ENCODE peak calls at places on chromosomes 2 and 18, in seven cellular contexts. P is GM12878, X is K562, H is SK-N-SH, Q is endothelial cell of umbilical vein, L is HepG2, T is H1. A is an unnamed sample.

GRCh38 chr2:215275819-215276218 is 36.0 kb upstream of the ATIC start:
- DNase-seq in Q (no peak), T (no peak), P (no peak), H (no peak), L (no peak), X (no peak), A (no peak)

GRCh38 chr2:159116922-159117321 is 148.5 kb downstream of the TANC1 start:
- DNase-seq in T (peak), Q (no peak), X (no peak), L (no peak), P (no peak), H (no peak), A (no peak)

GRCh38 chr2:85886141-85886540 is 2.6 kb downstream of the ST3GAL5 start:
- DNase-seq in H (no peak), L (no peak), T (no peak), Q (no peak), X (no peak), P (no peak), A (no peak)

GRCh38 chr2:20557635-20558034 is 93.3 kb downstream of the HS1BP3 start:
- DNase-seq in Q (no peak), X (no peak), L (no peak), H (no peak), P (no peak), T (no peak), A (no peak)

GRCh38 chr2:23940262-23940975 is at the start of gene UBXN2A:
- DNase-seq in Q (peak), P (no peak), X (peak), T (peak), H (peak), L (peak), A (peak)

GRCh38 chr18:49023281-49023937 is 72.6 kb upstream of the SMAD7 start:
- DNase-seq in L (no peak), Q (no peak), H (no peak), X (no peak), T (no peak), P (no peak), A (no peak)

GRCh38 chr2:171972329-171972982 is 27.3 kb upstream of the METAP1D start:
- DNase-seq in L (no peak), T (no peak), X (no peak), P (no peak), H (no peak), Q (peak), A (no peak)

GRCh38 chr18:21242141-21243040 is at the start of gene GREB1L:
- DNase-seq in T (peak), L (peak), P (no peak), X (no peak), H (peak), Q (peak), A (peak)

GRCh38 chr2:3545788-3546478 is 12.2 kb downstream of the RNASEH1 start:
- DNase-seq in T (no peak), H (no peak), Q (no peak), X (no peak), P (no peak), L (no peak), A (no peak)

GRCh38 chr2:113167115-113167932 is 6.4 kb upstream of the PSD4 start:
- DNase-seq in T (peak), X (no peak), P (no peak), Q (no peak), H (no peak), L (peak), A (no peak)

GRCh38 chr2:172596776-172597175 is 40.9 kb downstream of the PDK1 start:
- DNase-seq in L (no peak), H (no peak), T (no peak), X (no peak), P (peak), Q (no peak), A (no peak)

GRCh38 chr2:15577071-15577706 is 14.5 kb upstream of the DDX1 start:
- DNase-seq in Q (peak), H (peak), X (peak), L (peak), T (peak), P (peak), A (peak)

GRCh38 chr18:28087173-28087563 is 89.8 kb downstream of the CDH2 start:
- DNase-seq in H (peak), L (peak), P (no peak), X (no peak), Q (peak), T (no peak), A (no peak)

GRCh38 chr2:230343747-230344146 is 16.8 kb downstream of the SP140L start:
- DNase-seq in L (no peak), P (no peak), Q (no peak), H (no peak), T (no peak), X (no peak), A (no peak)

GRCh38 chr2:184067502-184067901 is 530.8 kb upstream of the ZNF804A start:
- DNase-seq in P (no peak), L (no peak), H (peak), X (no peak), Q (no peak), T (no peak), A (no peak)

GRCh38 chr2:159605441-159606178 is 10.7 kb downstream of the BAZ2B start:
- DNase-seq in L (no peak), H (no peak), P (no peak), X (no peak), Q (peak), T (no peak), A (no peak)

GRCh38 chr18:75350440-75350839 is 77.1 kb downstream of the SMIM21 start:
- DNase-seq in T (no peak), Q (no peak), L (no peak), P (no peak), X (no peak), H (no peak), A (no peak)

GRCh38 chr18:61575419-61575818 is 242.2 kb downstream of the CDH20 start:
- DNase-seq in Q (no peak), T (no peak), P (no peak), X (no peak), H (no peak), L (no peak), A (no peak)

GRCh38 chr2:9770308-9771100 is 72.8 kb upstream of the TAF1B start:
- DNase-seq in X (peak), L (peak), Q (peak), P (no peak), T (peak), H (peak), A (peak)

GRCh38 chr2:230863442-230864121 is 1.2 kb upstream of the ITM2C start:
- DNase-seq in T (no peak), L (no peak), X (no peak), H (no peak), P (no peak), Q (no peak), A (no peak)

GRCh38 chr2:240438810-240439697 is 3.6 kb downstream of the GPC1 start:
- DNase-seq in L (no peak), X (no peak), P (no peak), H (no peak), Q (no peak), T (no peak), A (no peak)

GRCh38 chr2:240585681-240586197 is 795 bp upstream of the CAPN10 start:
- DNase-seq in P (no peak), Q (no peak), X (no peak), H (peak), L (no peak), T (no peak), A (no peak)

GRCh38 chr2:237134321-237134720 is 48.6 kb downstream of the COPS8 start:
- DNase-seq in H (no peak), T (no peak), Q (no peak), X (no peak), P (no peak), L (no peak), A (no peak)

GRCh38 chr2:29582062-29582461 is 339.3 kb downstream of the ALK start:
- DNase-seq in P (no peak), X (no peak), L (no peak), T (no peak), Q (no peak), H (no peak), A (no peak)

GRCh38 chr18:6221602-6222014 is 193.1 kb downstream of the L3MBTL4 start:
- DNase-seq in L (no peak), T (no peak), P (no peak), H (no peak), X (no peak), Q (no peak), A (no peak)

GRCh38 chr18:26215247-26215970 is 10.8 kb upstream of the TAF4B start:
- DNase-seq in Q (no peak), P (peak), L (no peak), X (no peak), T (no peak), H (no peak), A (no peak)

GRCh38 chr2:10475811-10476660 is 27.9 kb upstream of the ODC1 start:
- DNase-seq in L (no peak), X (no peak), P (no peak), T (no peak), Q (no peak), H (no peak), A (no peak)

GRCh38 chr2:233384811-233385488 is 30.7 kb downstream of the DGKD start:
- DNase-seq in X (no peak), T (no peak), L (no peak), Q (no peak), P (no peak), H (no peak), A (no peak)

DNA sequence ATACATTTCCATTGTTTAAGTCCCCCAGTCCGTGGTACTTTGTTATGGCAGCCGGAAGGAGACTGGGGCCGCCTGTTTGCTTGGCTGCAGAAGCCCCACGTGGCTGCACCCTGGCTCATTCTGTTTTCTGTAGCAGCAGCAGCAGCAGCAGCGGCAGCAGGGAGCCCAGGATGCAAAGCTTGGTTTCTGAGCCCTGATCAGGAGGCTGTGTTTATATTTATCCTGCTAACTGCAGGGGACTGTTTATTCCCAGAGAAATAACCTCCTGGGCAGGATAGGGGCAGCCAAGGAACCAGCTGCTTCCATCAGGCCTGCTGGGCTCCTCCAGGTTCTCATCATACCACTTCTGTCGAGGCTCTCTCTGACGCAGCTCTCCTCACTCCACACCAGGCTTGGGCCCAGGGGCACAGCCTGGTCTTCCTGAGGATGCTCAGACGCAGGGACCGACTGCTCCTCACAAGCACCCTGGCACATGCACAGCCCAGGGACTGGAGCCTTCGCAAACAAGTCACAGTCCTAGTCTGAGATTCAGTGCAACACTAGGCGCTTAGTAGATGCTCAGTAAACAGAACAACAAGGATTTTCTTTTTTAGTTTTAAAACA is 139.0 kb downstream of the MSH2 start:
- DNase-seq in L (no peak), T (no peak), H (no peak), X (no peak), Q (no peak), P (no peak), A (no peak)
- TF ChIP-seq MAX in L (no peak), T (no peak), H (no peak), X (no peak), Q (no peak), P (no peak), A (no peak)

DNA sequence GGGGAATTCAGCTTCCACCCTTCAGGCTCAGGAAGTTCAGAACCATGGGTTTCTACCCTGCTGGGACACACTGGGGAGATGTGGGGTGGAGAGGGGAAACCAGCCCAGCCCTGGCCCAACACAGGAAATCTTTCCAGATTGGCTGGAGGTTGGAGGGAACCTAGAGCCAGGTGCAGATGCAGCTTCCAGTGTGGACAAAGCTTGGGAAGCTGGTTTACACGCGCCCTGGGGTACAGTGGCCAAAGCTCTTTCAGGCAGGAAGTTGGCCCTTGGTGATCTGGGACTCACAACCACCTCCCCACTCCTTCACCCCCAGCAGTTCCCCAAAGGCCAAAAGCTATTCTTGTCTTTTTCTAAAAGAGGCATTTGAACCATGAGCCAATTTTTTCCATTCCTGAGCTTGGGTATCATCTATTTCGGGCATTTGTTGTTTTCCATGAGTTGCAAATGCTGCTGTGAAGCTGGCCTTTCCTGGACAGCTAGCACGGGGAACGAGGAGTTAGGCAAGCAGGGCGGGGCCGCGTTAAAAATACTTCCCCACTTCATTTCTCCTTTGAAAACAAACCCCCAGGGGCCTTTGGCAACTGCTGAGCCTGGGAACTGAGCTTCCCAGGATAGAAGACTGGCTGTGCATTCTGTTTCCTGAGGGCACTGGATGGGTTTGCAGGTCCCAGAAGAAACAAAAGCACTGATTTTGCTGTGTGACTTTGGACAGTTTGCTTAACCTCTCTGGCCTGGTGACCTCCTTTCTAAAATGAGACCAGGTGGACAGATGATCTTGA is 3.1 kb upstream of the ARID5A start:
- DNase-seq in X (no peak), L (no peak), Q (peak), H (no peak), T (no peak), P (no peak), A (no peak)
- TF ChIP-seq POLR2AphosphoS5 in X (no peak), L (no peak), Q (no peak), H (no peak), T (no peak), P (no peak), A (no peak)

GRCh38 chr2:153622285-153622684 is 143.7 kb upstream of the RPRM start:
- DNase-seq in L (peak), Q (no peak), X (no peak), T (no peak), P (no peak), H (no peak), A (no peak)
- TF ChIP-seq CTCF in L (peak), Q (no peak), X (no peak), T (no peak), P (no peak), H (peak), A (peak)

DNA sequence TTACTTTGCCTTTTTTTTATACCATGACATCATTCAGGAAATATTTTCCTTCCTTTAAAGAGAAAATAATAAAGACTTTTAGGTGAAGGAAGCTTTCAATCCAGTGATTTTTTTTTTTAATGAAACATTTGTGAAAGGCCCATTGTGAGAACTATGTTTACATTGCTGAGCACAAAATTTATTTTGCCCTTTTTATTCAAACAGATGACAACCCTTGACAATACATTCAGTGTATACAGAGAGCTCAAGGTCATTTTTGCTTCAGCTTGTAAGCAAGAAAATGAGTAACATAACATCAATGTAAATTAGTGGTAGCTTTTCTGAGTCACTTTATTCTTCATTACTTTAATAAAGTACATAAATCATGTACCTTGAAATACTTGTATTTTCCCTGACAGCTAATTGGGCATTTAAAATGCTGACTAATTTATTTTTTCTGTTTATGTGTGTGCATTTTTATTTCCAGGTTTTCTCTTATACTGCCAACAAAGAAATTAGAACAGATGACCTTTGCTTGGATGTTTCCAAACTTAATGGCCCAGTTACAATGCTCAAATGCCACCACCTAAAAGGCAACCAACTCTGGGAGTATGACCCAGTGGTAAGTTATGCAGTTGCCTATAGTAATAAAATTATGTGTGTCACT is 121.6 kb downstream of the GALNT1 start:
- DNase-seq in X (no peak), H (no peak), T (no peak), L (peak), Q (peak), P (no peak), A (no peak)
- TF ChIP-seq MAX in X (no peak), H (no peak), T (no peak), L (no peak), Q (no peak), P (no peak), A (no peak)